ENCODE peak calls at places on chromosomes 16 and 17, in eight cellular contexts. R, F, U, H, K, X, B and W are unnamed samples.

GRCh38 chr17:79830763-79831366 is 8.4 kb downstream of the CBX4 start:
- DNase-seq in R (no peak), F (no peak), U (no peak), H (no peak), K (no peak), X (no peak), B (no peak), W (no peak)

GRCh38 chr17:1720856-1721386 is 3.6 kb upstream of the WDR81 start:
- DNase-seq in R (no peak), F (peak), U (peak), H (no peak), K (peak), X (no peak), B (peak), W (no peak)

GRCh38 chr17:81636505-81637288 is at the start of the genes NPLOC4 and TSPAN10:
- DNase-seq in R (peak), F (peak), U (peak), H (peak), K (peak), X (peak), B (peak), W (peak)

GRCh38 chr16:24102120-24102740 is 153.9 kb upstream of the CACNG3 start:
- DNase-seq in R (no peak), F (peak), U (no peak), H (no peak), K (no peak), X (no peak), B (no peak), W (no peak)

GRCh38 chr16:57797526-57798266 is 4.6 kb downstream of the KIFC3 start:
- DNase-seq in R (no peak), F (peak), U (peak), H (no peak), K (no peak), X (no peak), B (no peak), W (peak)

GRCh38 chr17:48594412-48595106 is 980 bp upstream of the HOXB5 start:
- DNase-seq in R (no peak), F (no peak), U (no peak), H (no peak), K (no peak), X (no peak), B (no peak), W (no peak)

GRCh38 chr17:2028234-2028614 is 1.7 kb upstream of the DPH1 start:
- DNase-seq in R (no peak), F (no peak), U (no peak), H (no peak), K (no peak), X (no peak), B (no peak), W (no peak)

GRCh38 chr17:21194210-21194609 is 19.8 kb downstream of the TMEM11 start:
- DNase-seq in R (no peak), F (no peak), U (no peak), H (no peak), K (no peak), X (no peak), B (peak), W (no peak)

GRCh38 chr17:61294777-61295176 is 104.9 kb upstream of the TBX2 start:
- DNase-seq in R (no peak), F (no peak), U (no peak), H (no peak), K (peak), X (peak), B (peak), W (peak)

GRCh38 chr16:48176635-48177408 is 21.0 kb upstream of the ABCC12 start:
- DNase-seq in R (no peak), F (no peak), U (no peak), H (no peak), K (no peak), X (no peak), B (no peak), W (no peak)

GRCh38 chr17:47967607-47968252 is 3.2 kb upstream of the CDK5RAP3 start:
- DNase-seq in R (no peak), F (no peak), U (no peak), H (no peak), K (peak), X (peak), B (peak), W (no peak)

GRCh38 chr17:2580641-2581040 is 12.8 kb upstream of the PAFAH1B1 start:
- DNase-seq in R (no peak), F (no peak), U (no peak), H (no peak), K (peak), X (no peak), B (no peak), W (no peak)

GRCh38 chr16:87056083-87056482 is 261.1 kb downstream of the C16orf95 start:
- DNase-seq in R (no peak), F (no peak), U (peak), H (no peak), K (peak), X (peak), B (peak), W (no peak)
- TF ChIP-seq CTCF in R (no peak), F (no peak), U (no peak), H (peak), K (peak), X (peak), B (peak), W (no peak)

GRCh38 chr17:6276711-6277110 is 158.2 kb downstream of the AIPL1 start:
- DNase-seq in R (no peak), F (no peak), U (no peak), H (no peak), K (no peak), X (no peak), B (no peak), W (no peak)

GRCh38 chr17:6274310-6274709 is 160.6 kb downstream of the AIPL1 start:
- DNase-seq in R (no peak), F (no peak), U (no peak), H (no peak), K (no peak), X (no peak), B (no peak), W (no peak)

DNA sequence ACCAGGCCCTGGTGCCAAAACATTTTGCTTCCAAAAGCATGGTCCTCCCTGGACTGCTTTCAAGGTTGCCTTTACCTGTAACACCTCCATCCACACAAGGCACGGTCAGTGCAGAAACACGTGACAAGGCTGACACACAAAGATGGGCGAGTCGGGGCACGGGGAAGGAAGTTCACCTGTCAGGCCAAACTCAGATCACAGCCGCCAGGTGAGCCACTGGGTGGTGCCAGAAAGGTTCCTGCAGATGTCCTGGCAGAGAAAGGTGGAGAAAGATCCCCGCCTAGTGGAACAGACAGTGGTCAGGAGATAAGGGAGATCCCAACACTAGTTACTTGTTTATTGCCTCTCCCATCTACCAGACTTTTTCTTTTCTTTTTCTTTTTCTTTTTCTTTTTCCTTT is 155.3 kb downstream of the AIPL1 start:
- DNase-seq in R (no peak), F (no peak), U (peak), H (no peak), K (no peak), X (no peak), B (no peak), W (no peak)
- TF ChIP-seq CTCF in R (peak), F (no peak), U (peak), H (no peak), K (no peak), X (no peak), B (no peak), W (no peak)

GRCh38 chr16:67173808-67174705 is 3.7 kb downstream of the NOL3 start:
- DNase-seq in R (no peak), F (peak), U (peak), H (peak), K (peak), X (peak), B (peak), W (no peak)
- TF ChIP-seq CTCF in R (peak), F (no peak), U (peak), H (peak), K (peak), X (no peak), B (no peak), W (no peak)

GRCh38 chr16:8864480-8864879 is 4.3 kb downstream of the CARHSP1 start:
- DNase-seq in R (no peak), F (no peak), U (no peak), H (no peak), K (no peak), X (no peak), B (no peak), W (no peak)

GRCh38 chr16:8865145-8865882 is 3.5 kb downstream of the CARHSP1 start:
- DNase-seq in R (no peak), F (no peak), U (no peak), H (no peak), K (no peak), X (no peak), B (no peak), W (no peak)

GRCh38 chr16:8861563-8862308 is 7.1 kb downstream of the CARHSP1 start:
- DNase-seq in R (no peak), F (no peak), U (no peak), H (peak), K (no peak), X (no peak), B (no peak), W (no peak)

GRCh38 chr16:8862309-8863130 is 6.3 kb downstream of the CARHSP1 start:
- DNase-seq in R (no peak), F (no peak), U (no peak), H (no peak), K (no peak), X (no peak), B (no peak), W (no peak)

DNA sequence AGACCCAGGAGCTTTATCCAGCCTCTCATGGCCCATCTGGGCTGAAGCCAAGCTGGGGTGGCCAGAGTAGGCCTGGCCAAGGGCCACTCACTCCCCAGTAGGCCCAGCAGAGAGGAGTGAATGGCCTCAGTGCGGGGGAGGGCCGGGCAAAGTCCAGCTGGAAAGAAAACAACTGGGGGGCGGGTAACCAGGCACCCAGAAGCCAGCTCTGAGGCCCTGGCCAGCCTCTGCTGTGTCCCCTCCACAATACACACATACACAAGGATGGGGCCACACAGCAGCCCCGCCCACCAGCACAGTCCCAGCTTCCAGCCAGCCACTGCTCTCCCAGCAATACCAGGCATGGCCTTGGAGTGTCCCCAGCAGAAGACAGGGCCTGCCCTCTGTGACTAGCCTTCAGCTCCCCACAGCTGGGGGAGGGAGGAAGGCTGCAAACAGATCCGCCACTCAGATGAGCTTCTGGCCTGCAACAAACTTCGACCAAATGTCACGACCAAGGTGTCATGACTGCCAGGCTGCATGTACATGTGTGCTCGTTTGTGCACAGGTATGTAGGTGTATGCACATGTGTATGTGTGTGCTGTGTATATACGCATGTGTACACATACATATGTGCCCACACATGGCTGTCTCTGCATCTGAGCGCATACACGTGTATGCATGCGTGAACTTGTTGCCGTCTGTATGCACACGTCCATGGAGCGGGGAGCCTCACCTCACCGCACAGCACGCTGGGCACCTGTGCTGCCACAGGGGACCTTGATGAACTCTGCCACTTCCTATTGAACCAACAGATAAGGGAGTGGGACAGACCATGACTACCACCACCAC is 5.0 kb downstream of the CARHSP1 start:
- DNase-seq in R (no peak), F (no peak), U (peak), H (peak), K (no peak), X (no peak), B (no peak), W (no peak)
- TF ChIP-seq CTCF in R (no peak), F (no peak), U (no peak), H (peak), K (no peak), X (no peak), B (no peak), W (no peak)

GRCh38 chr17:63440770-63441335 is 5.3 kb downstream of the CYB561 start:
- DNase-seq in R (no peak), F (no peak), U (no peak), H (no peak), K (no peak), X (no peak), B (no peak), W (no peak)

GRCh38 chr17:63441654-63442053 is 4.5 kb downstream of the CYB561 start:
- DNase-seq in R (no peak), F (no peak), U (no peak), H (no peak), K (no peak), X (no peak), B (no peak), W (no peak)

GRCh38 chr17:63443053-63443452 is 3.1 kb downstream of the CYB561 start:
- DNase-seq in R (no peak), F (no peak), U (no peak), H (no peak), K (no peak), X (no peak), B (no peak), W (no peak)

GRCh38 chr17:63442074-63442473 is 4.0 kb downstream of the CYB561 start:
- DNase-seq in R (no peak), F (no peak), U (no peak), H (no peak), K (no peak), X (no peak), B (no peak), W (no peak)

GRCh38 chr17:63442549-63443035 is 3.5 kb downstream of the CYB561 start:
- DNase-seq in R (no peak), F (peak), U (peak), H (no peak), K (no peak), X (no peak), B (no peak), W (no peak)
- TF ChIP-seq CTCF in R (peak), F (no peak), U (peak), H (peak), K (peak), X (no peak), B (peak), W (no peak)

DNA sequence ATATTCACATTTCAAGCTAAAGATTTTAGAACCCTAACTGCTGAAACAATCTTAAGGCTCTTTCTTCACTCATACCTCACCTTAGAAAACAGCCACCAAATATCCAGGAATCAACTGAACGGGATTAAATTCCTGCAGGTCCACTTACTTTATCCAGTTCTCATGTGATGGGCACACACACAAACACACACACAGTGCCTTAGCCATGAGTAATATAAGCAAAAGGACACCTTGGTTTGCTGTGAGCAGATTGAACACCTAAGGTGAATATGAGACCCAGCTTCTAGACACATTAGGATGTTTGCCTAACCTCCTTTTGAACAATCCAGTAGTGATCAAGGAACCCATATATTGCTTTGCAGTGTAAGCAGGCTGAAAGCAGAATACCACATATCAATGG is 81.5 kb downstream of the TUBD1 start:
- DNase-seq in R (no peak), F (no peak), U (no peak), H (no peak), K (no peak), X (peak), B (no peak), W (no peak)
- TF ChIP-seq CTCF in R (no peak), F (no peak), U (no peak), H (no peak), K (no peak), X (no peak), B (no peak), W (no peak)

GRCh38 chr17:58272367-58273280 is 8.1 kb downstream of the MPO start:
- DNase-seq in R (no peak), F (no peak), U (no peak), H (no peak), K (no peak), X (no peak), B (no peak), W (no peak)

GRCh38 chr17:58269557-58270291 is 11.0 kb downstream of the MPO start:
- DNase-seq in R (peak), F (no peak), U (no peak), H (no peak), K (no peak), X (no peak), B (no peak), W (no peak)

GRCh38 chr17:58268774-58269556 is 11.8 kb downstream of the MPO start:
- DNase-seq in R (peak), F (no peak), U (no peak), H (no peak), K (no peak), X (no peak), B (no peak), W (no peak)

GRCh38 chr17:58271532-58271931 is 9.2 kb downstream of the MPO start:
- DNase-seq in R (no peak), F (no peak), U (no peak), H (no peak), K (no peak), X (no peak), B (no peak), W (no peak)

GRCh38 chr17:58270476-58271290 is 10.1 kb downstream of the MPO start:
- DNase-seq in R (no peak), F (no peak), U (peak), H (no peak), K (no peak), X (no peak), B (no peak), W (no peak)
- TF ChIP-seq CTCF in R (peak), F (peak), U (peak), H (no peak), K (no peak), X (no peak), B (peak), W (no peak)